ENCODE peak calls at places on chromosomes 12 and 14, in five cellular contexts. U is upper lobe of right lung, O is GM12865, L is fibroblast of lung, Y is BJ. T is an unnamed sample.

GRCh38 chr12:95643251-95643650 is 92.0 kb upstream of the USP44 start:
- DNase-seq in U (no peak), Y (no peak), O (no peak), L (no peak), T (no peak)

GRCh38 chr12:85424581-85425348 is 144.7 kb downstream of the ALX1 start:
- DNase-seq in O (peak), L (peak), U (no peak), Y (no peak), T (no peak)

GRCh38 chr14:58663494-58664111 is 25.8 kb downstream of the DACT1 start:
- DNase-seq in O (no peak), Y (peak), L (peak), U (no peak), T (peak)

GRCh38 chr12:31922341-31923062 is 36.7 kb upstream of the RESF1 start:
- DNase-seq in Y (no peak), U (no peak), O (no peak), L (peak), T (no peak)

GRCh38 chr14:54503476-54503875 is 6.2 kb upstream of the CGRRF1 start:
- DNase-seq in Y (no peak), U (no peak), O (no peak), L (peak), T (peak)

GRCh38 chr12:69008510-69008909 is 75.5 kb upstream of the CPM start:
- DNase-seq in O (no peak), U (no peak), L (peak), Y (no peak), T (no peak)

GRCh38 chr12:91606662-91607377 is 424.2 kb upstream of the DCN start:
- DNase-seq in U (no peak), Y (no peak), O (no peak), L (no peak), T (no peak)

GRCh38 chr12:67096533-67097318 is 172.4 kb upstream of the CAND1 start:
- DNase-seq in Y (no peak), L (no peak), U (no peak), O (no peak), T (no peak)

GRCh38 chr12:43766291-43766690 is 7.5 kb downstream of the IRAK4 start:
- DNase-seq in Y (no peak), U (no peak), L (no peak), O (no peak), T (peak)

GRCh38 chr12:68478516-68479260 is 132.0 kb upstream of the RAP1B start:
- DNase-seq in U (no peak), Y (no peak), O (no peak), L (no peak), T (no peak)

GRCh38 chr14:84234281-84234680 is 1295.7 kb upstream of the FLRT2 start:
- DNase-seq in U (no peak), Y (no peak), L (no peak), O (no peak), T (no peak)

GRCh38 chr14:51846631-51847488 is 13.6 kb upstream of the GNG2 start:
- DNase-seq in O (peak), U (peak), Y (no peak), L (peak), T (no peak)

GRCh38 chr12:11762723-11763326 is 113.4 kb downstream of the ETV6 start:
- DNase-seq in Y (no peak), O (peak), L (no peak), U (no peak), T (no peak)

GRCh38 chr14:105433161-105433605 is 13.6 kb downstream of the MTA1 start:
- DNase-seq in O (no peak), Y (no peak), U (no peak), L (no peak), T (no peak)

GRCh38 chr12:103819892-103820291 is 21.1 kb downstream of the NT5DC3 start:
- DNase-seq in O (no peak), U (no peak), L (no peak), Y (no peak), T (no peak)

GRCh38 chr14:68794856-68795601 is 2.2 kb upstream of the ZFP36L1 start:
- DNase-seq in O (peak), L (peak), Y (peak), U (peak), T (peak)

DNA sequence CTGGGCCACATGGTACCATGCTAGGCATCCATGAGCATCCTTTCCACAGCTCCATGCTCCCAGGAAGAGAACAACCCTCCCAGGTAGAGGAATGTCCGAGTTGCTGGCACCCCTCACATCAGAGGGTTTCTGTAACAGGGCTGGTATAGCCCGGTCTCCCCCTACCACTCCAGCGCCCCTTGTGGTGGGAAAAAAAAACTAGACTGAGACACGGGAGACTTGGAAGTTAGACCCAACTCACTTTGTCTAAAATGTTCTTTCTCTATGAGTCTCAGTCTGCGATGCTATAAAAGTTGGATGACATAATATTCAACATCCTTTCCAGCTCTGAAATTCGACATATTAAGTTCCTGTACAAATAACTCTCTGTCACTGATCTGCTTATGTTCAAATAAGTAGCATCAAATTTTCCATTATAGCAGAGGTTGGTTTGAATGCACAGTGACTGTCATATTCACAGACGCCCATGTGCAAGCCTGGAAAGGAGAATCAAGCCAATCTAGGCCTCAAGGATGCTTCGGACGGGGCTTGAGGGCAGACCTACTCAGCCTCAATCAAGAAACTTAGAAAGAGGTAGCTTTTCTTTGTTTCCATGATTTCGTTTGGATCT is 25.7 kb upstream of the TC2N start:
- DNase-seq in L (no peak), Y (no peak), U (no peak), O (peak), T (no peak)
- TF ChIP-seq CTCF in L (peak), Y (peak), U (peak), O (peak), T (peak)

GRCh38 chr12:3054993-3055711 is 22.0 kb upstream of the TSPAN9 start:
- DNase-seq in Y (no peak), L (peak), O (no peak), U (no peak), T (no peak)
- TF ChIP-seq CTCF in Y (no peak), L (no peak), O (no peak), U (no peak), T (no peak)

GRCh38 chr12:27434673-27435565 is 11.6 kb upstream of the SMCO2 start:
- DNase-seq in O (peak), Y (no peak), L (peak), U (no peak), T (no peak)
- TF ChIP-seq CTCF in O (peak), Y (peak), L (peak), U (peak), T (peak)

DNA sequence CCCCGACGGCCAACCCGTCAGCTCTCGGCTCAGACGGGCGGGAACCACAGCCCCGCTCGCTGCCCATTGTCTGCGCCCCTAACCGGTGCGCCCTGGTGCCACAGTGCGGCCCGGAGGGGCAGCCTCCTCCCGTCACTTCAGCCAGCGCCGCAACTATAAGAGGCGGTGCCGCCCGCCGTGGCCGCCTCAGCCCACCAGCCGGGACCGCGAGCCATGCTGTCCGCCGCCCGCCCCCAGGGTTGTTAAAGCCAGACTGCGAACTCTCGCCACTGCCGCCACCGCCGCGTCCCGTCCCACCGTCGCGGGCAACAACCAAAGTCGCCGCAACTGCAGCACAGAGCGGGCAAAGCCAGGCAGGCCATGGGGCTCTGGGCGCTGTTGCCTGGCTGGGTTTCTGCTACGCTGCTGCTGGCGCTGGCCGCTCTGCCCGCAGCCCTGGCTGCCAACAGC is at the start of gene WNT1:
- DNase-seq in U (no peak), O (no peak), L (no peak), Y (no peak), T (no peak)
- TF ChIP-seq CTCF in U (peak), O (no peak), L (no peak), Y (peak), T (peak)

GRCh38 chr14:37763266-37763665 is 167.8 kb downstream of the TTC6 start:
- DNase-seq in L (no peak), U (no peak), O (no peak), Y (no peak), T (no peak)
- TF ChIP-seq CTCF in L (no peak), U (no peak), O (no peak), Y (no peak), T (no peak)

GRCh38 chr14:22118894-22119477 is 445.4 kb upstream of the OR4E1 start:
- DNase-seq in L (peak), Y (no peak), U (no peak), O (no peak), T (no peak)

GRCh38 chr14:22123188-22123560 is 449.6 kb upstream of the OR4E1 start:
- DNase-seq in L (no peak), U (no peak), O (no peak), Y (no peak), T (no peak)

GRCh38 chr14:22124071-22124613 is 450.5 kb upstream of the OR4E1 start:
- DNase-seq in L (no peak), U (no peak), O (no peak), Y (no peak), T (no peak)

DNA sequence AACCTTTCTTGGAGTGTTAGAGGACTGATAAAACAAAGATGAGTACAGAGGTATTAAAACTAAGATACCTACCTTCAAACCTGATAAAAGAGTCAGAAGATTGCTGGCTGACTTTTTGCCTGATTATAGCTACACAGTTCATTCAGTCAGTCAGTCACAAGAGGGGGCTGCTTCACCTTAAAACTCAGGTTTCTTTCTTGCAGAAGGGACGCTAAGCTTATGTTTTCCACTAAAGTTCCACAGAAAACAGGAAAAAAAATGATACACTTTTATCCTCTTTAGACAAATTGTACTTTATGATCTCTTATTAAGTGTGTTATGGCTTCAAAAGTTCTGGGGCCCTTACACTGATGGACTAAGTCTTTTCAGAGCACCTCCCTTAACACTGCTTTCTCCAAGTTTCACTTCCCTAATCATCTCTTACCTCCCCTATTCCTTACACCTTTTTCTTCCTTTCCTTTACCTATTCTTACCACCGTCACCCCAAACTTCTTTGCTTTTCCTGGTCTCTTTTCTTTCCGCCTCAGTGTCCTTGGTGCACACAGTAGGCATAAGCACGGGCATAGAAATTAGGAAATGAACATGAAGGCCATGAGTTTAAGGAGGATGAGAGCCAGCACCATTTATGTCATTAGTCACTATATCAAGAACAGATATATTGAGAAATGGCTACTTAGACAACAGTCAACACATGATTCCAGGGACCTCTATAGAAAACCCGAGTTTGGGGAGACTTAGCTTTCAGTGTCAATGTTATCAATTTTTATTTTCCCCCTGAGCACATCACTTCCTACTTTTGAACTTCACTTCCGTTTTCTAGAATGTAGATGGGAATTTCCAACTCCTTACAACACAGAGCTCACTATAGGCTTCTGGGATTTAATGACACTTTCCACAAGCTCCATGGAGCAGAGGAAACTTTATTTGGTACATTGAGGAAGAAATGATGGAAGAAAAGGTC is 448.9 kb upstream of the OR4E1 start:
- DNase-seq in U (no peak), L (no peak), Y (no peak), O (no peak), T (no peak)
- TF ChIP-seq CTCF in U (no peak), L (no peak), Y (no peak), O (no peak), T (no peak)

GRCh38 chr12:62602445-62603060 is 135.9 kb downstream of the MON2 start:
- DNase-seq in U (peak), Y (peak), O (peak), L (peak), T (peak)

GRCh38 chr12:62598846-62599245 is 132.2 kb downstream of the MON2 start:
- DNase-seq in Y (no peak), U (no peak), O (no peak), L (no peak), T (no peak)

GRCh38 chr12:62597253-62597652 is 130.6 kb downstream of the MON2 start:
- DNase-seq in U (no peak), L (no peak), Y (no peak), O (no peak), T (no peak)

GRCh38 chr12:62601765-62602444 is 135.3 kb downstream of the MON2 start:
- DNase-seq in L (peak), Y (no peak), O (peak), U (no peak), T (no peak)

DNA sequence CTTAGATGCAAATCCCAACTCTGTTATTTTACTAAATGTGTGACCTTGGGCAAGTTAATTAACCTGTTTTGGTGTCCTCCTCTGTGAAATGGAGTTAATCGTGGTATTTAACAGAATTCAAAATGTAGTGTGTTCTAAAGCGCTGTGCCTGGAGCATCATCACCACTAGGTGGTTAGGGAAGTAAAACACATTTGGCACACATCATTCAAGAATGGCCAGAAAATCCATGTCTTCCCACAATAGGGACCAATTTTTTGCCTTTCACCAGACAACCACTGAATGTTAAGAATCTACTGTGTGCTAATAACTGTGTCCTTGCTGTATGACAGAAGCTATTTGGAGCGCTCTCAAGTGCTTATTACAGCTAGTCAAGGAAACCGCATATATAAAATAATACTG is 133.4 kb downstream of the MON2 start:
- DNase-seq in L (peak), U (no peak), Y (no peak), O (no peak), T (peak)
- TF ChIP-seq CTCF in L (peak), U (no peak), Y (peak), O (no peak), T (peak)

T was measured in HFFc6.